ENCODE peak calls at places on chromosomes 13 and 19, in four cellular contexts. One of them, this sample, is unnamed.

GRCh38 chr13:75052616-75053015 is 429.4 kb downstream of the TBC1D4 start:
- DNase-seq in mammary epithelial cell: no peak
- DNase-seq in breast epithelium: no peak
- DNase-seq in cardiac muscle cell: no peak
- DNase-seq in this sample: no peak

GRCh38 chr13:84844473-84844872 is 954.7 kb downstream of the SLITRK6 start:
- DNase-seq in cardiac muscle cell: peak; percentile 20
- DNase-seq in mammary epithelial cell: peak; percentile 9
- DNase-seq in breast epithelium: no peak
- DNase-seq in this sample: no peak

GRCh38 chr13:21511841-21512240 is 52.7 kb upstream of the ZDHHC20 start:
- DNase-seq in mammary epithelial cell: peak; percentile 88
- DNase-seq in cardiac muscle cell: no peak
- DNase-seq in breast epithelium: no peak
- DNase-seq in this sample: no peak

GRCh38 chr13:78326608-78327007 is 276.7 kb downstream of the POU4F1 start:
- DNase-seq in cardiac muscle cell: peak; percentile 12
- DNase-seq in breast epithelium: no peak
- DNase-seq in mammary epithelial cell: no peak
- DNase-seq in this sample: no peak

GRCh38 chr13:21898461-21898860 is 227.6 kb downstream of the FGF9 start:
- DNase-seq in breast epithelium: no peak
- DNase-seq in cardiac muscle cell: peak; percentile 23
- DNase-seq in mammary epithelial cell: no peak
- DNase-seq in this sample: no peak

GRCh38 chr19:11984986-11985385 is 20.1 kb downstream of the ZNF763 start:
- DNase-seq in cardiac muscle cell: peak; percentile 41
- DNase-seq in breast epithelium: no peak
- DNase-seq in mammary epithelial cell: no peak
- DNase-seq in this sample: no peak

GRCh38 chr19:17834350-17835181 is 13.2 kb downstream of the JAK3 start:
- DNase-seq in mammary epithelial cell: no peak
- DNase-seq in cardiac muscle cell: no peak
- DNase-seq in breast epithelium: no peak
- DNase-seq in this sample: no peak

GRCh38 chr13:26604784-26605183 is 47.3 kb downstream of the WASF3 start:
- DNase-seq in breast epithelium: no peak
- DNase-seq in cardiac muscle cell: no peak
- DNase-seq in mammary epithelial cell: no peak
- DNase-seq in this sample: peak; percentile 80

GRCh38 chr13:108835082-108835481 is 205.7 kb downstream of the MYO16 start:
- DNase-seq in cardiac muscle cell: no peak
- DNase-seq in breast epithelium: no peak
- DNase-seq in mammary epithelial cell: no peak
- DNase-seq in this sample: no peak

GRCh38 chr13:27168870-27169525 is 2.6 kb downstream of the USP12 start:
- DNase-seq in mammary epithelial cell: no peak
- DNase-seq in breast epithelium: no peak
- DNase-seq in cardiac muscle cell: no peak
- DNase-seq in this sample: no peak

GRCh38 chr19:6060600-6061391 is 49.5 kb downstream of the RFX2 start:
- DNase-seq in breast epithelium: peak; percentile 59
- DNase-seq in cardiac muscle cell: no peak
- DNase-seq in mammary epithelial cell: peak; percentile 87
- DNase-seq in this sample: peak; percentile 10

GRCh38 chr19:4456566-4456842 is 1.1 kb downstream of the UBXN6 start:
- DNase-seq in breast epithelium: no peak
- DNase-seq in mammary epithelial cell: peak; percentile 54
- DNase-seq in cardiac muscle cell: peak; percentile 48
- DNase-seq in this sample: peak; percentile 63

GRCh38 chr13:30982506-30982905 is 50.0 kb downstream of the TEX26 start:
- DNase-seq in breast epithelium: no peak
- DNase-seq in mammary epithelial cell: no peak
- DNase-seq in cardiac muscle cell: no peak
- DNase-seq in this sample: no peak

GRCh38 chr19:42422576-42423461 is 4.4 kb downstream of the LIPE start:
- DNase-seq in breast epithelium: no peak
- DNase-seq in mammary epithelial cell: peak; percentile 34
- DNase-seq in cardiac muscle cell: peak; percentile 53
- DNase-seq in this sample: peak; percentile 62

GRCh38 chr19:12873891-12874745 is 7.1 kb downstream of the DNASE2 start:
- DNase-seq in mammary epithelial cell: no peak
- DNase-seq in breast epithelium: no peak
- DNase-seq in cardiac muscle cell: no peak
- DNase-seq in this sample: no peak

GRCh38 chr19:12611361-12611699 is 610 bp downstream of the ZNF791 start:
- DNase-seq in cardiac muscle cell: peak; percentile 77
- DNase-seq in mammary epithelial cell: peak; percentile 65
- DNase-seq in breast epithelium: peak; percentile 75
- DNase-seq in this sample: peak; percentile 83

GRCh38 chr19:11197291-11198174 is at the start of gene KANK2:
- DNase-seq in breast epithelium: peak; percentile 91
- DNase-seq in mammary epithelial cell: peak; percentile 76
- DNase-seq in cardiac muscle cell: peak; percentile 87
- DNase-seq in this sample: peak; percentile 81

GRCh38 chr13:30744056-30744684 is 8.8 kb downstream of the ALOX5AP start:
- DNase-seq in cardiac muscle cell: no peak
- DNase-seq in mammary epithelial cell: peak; percentile 57
- DNase-seq in breast epithelium: no peak
- DNase-seq in this sample: no peak

GRCh38 chr13:52446265-52446664 is 4.2 kb downstream of the VPS36 start:
- DNase-seq in mammary epithelial cell: peak; percentile 60
- DNase-seq in cardiac muscle cell: no peak
- DNase-seq in breast epithelium: no peak
- DNase-seq in this sample: no peak

GRCh38 chr19:29285878-29286277 is 72.9 kb upstream of the UQCRFS1 start:
- DNase-seq in cardiac muscle cell: peak; percentile 36
- DNase-seq in breast epithelium: no peak
- DNase-seq in mammary epithelial cell: no peak
- DNase-seq in this sample: no peak

GRCh38 chr13:110869805-110870706 is 44.8 kb downstream of the ANKRD10 start:
- DNase-seq in cardiac muscle cell: peak; percentile 36
- DNase-seq in mammary epithelial cell: peak; percentile 100
- DNase-seq in breast epithelium: peak; percentile 93
- DNase-seq in this sample: peak; percentile 81

GRCh38 chr19:11418518-11419506 is at the start of gene RGL3:
- DNase-seq in cardiac muscle cell: peak; percentile 68
- DNase-seq in breast epithelium: no peak
- DNase-seq in mammary epithelial cell: no peak
- DNase-seq in this sample: no peak

GRCh38 chr19:51803965-51804364 is 9.0 kb downstream of the FPR3 start:
- DNase-seq in breast epithelium: no peak
- DNase-seq in cardiac muscle cell: no peak
- DNase-seq in mammary epithelial cell: no peak
- DNase-seq in this sample: no peak

GRCh38 chr13:31090921-31091624 is 70.6 kb downstream of the HSPH1 start:
- DNase-seq in mammary epithelial cell: no peak
- DNase-seq in cardiac muscle cell: no peak
- DNase-seq in breast epithelium: no peak
- DNase-seq in this sample: peak; percentile 16

GRCh38 chr19:52665529-52665928 is 27.4 kb upstream of the ZNF83 start:
- DNase-seq in mammary epithelial cell: peak; percentile 70
- DNase-seq in breast epithelium: no peak
- DNase-seq in cardiac muscle cell: no peak
- DNase-seq in this sample: no peak

GRCh38 chr13:40316301-40316700 is 350.1 kb downstream of the FOXO1 start:
- DNase-seq in mammary epithelial cell: no peak
- DNase-seq in cardiac muscle cell: no peak
- DNase-seq in breast epithelium: no peak
- DNase-seq in this sample: no peak

GRCh38 chr19:3492131-3492839 is 8.2 kb downstream of the DOHH start:
- DNase-seq in breast epithelium: no peak
- DNase-seq in mammary epithelial cell: no peak
- DNase-seq in cardiac muscle cell: no peak
- DNase-seq in this sample: no peak

GRCh38 chr13:101258071-101258470 is 158.2 kb downstream of the NALCN start:
- DNase-seq in breast epithelium: no peak
- DNase-seq in cardiac muscle cell: no peak
- DNase-seq in mammary epithelial cell: peak; percentile 64
- DNase-seq in this sample: no peak

GRCh38 chr19:44748426-44749254 is at the start of gene BCL3:
- DNase-seq in breast epithelium: peak; percentile 68
- DNase-seq in mammary epithelial cell: peak; percentile 77
- DNase-seq in cardiac muscle cell: peak; percentile 68
- DNase-seq in this sample: peak; percentile 57

GRCh38 chr19:35059006-35059798 is 17.7 kb downstream of the HPN start:
- DNase-seq in cardiac muscle cell: no peak
- DNase-seq in mammary epithelial cell: no peak
- DNase-seq in breast epithelium: no peak
- DNase-seq in this sample: no peak

GRCh38 chr13:97004096-97004876 is 10.0 kb upstream of the OXGR1 start:
- DNase-seq in breast epithelium: no peak
- DNase-seq in cardiac muscle cell: no peak
- DNase-seq in mammary epithelial cell: no peak
- DNase-seq in this sample: no peak

GRCh38 chr13:112981361-112981905 is 12.4 kb downstream of the MCF2L start:
- DNase-seq in mammary epithelial cell: no peak
- DNase-seq in cardiac muscle cell: no peak
- DNase-seq in breast epithelium: no peak
- DNase-seq in this sample: no peak

GRCh38 chr19:29837448-29837961 is 25.7 kb downstream of the CCNE1 start:
- DNase-seq in breast epithelium: no peak
- DNase-seq in cardiac muscle cell: no peak
- DNase-seq in mammary epithelial cell: no peak
- DNase-seq in this sample: no peak

GRCh38 chr19:33460221-33460908 is 61.2 kb downstream of the PEPD start:
- DNase-seq in breast epithelium: peak; percentile 34
- DNase-seq in mammary epithelial cell: no peak
- DNase-seq in cardiac muscle cell: no peak
- DNase-seq in this sample: no peak

GRCh38 chr13:59747529-59747928 is 416.2 kb downstream of the DIAPH3 start:
- DNase-seq in cardiac muscle cell: no peak
- DNase-seq in mammary epithelial cell: no peak
- DNase-seq in breast epithelium: no peak
- DNase-seq in this sample: no peak

GRCh38 chr19:21824679-21825078 is 11.3 kb downstream of the ZNF43 start:
- DNase-seq in breast epithelium: no peak
- DNase-seq in cardiac muscle cell: no peak
- DNase-seq in mammary epithelial cell: no peak
- DNase-seq in this sample: no peak
- H3K27ac ChIP-seq in breast epithelium: no peak overlapping the region
- H3K27ac ChIP-seq in cardiac muscle cell: no peak overlapping the region
- H3K27ac ChIP-seq in mammary epithelial cell: no peak overlapping the region
- H3K27ac ChIP-seq in this sample: no peak overlapping the region

DNA sequence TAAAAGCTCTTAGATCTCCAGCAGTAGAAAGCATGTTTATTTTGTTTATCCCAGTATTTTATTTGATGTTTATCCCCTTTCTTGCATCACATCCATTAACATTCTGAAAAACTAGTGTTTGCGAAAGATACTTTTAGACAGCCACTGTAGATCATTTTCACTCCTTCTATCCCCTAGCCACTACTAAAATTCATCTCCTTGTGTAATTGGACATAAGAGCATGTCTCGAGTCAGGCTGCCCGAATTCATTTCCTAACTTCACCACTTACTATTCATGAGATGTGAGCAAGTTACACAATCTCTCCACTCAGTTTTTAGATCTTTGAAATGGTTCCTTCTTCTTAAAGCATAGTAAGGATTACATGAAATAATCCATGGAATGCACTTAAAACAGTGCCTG is 514.0 kb downstream of the KLF5 start:
- DNase-seq in mammary epithelial cell: no peak
- DNase-seq in cardiac muscle cell: no peak
- DNase-seq in breast epithelium: no peak
- DNase-seq in this sample: no peak
- TF ChIP-seq CTCF in mammary epithelial cell: no peak
- TF ChIP-seq CTCF in cardiac muscle cell: no peak
- TF ChIP-seq CTCF in breast epithelium: no peak
- TF ChIP-seq CTCF in this sample: no peak

DNA sequence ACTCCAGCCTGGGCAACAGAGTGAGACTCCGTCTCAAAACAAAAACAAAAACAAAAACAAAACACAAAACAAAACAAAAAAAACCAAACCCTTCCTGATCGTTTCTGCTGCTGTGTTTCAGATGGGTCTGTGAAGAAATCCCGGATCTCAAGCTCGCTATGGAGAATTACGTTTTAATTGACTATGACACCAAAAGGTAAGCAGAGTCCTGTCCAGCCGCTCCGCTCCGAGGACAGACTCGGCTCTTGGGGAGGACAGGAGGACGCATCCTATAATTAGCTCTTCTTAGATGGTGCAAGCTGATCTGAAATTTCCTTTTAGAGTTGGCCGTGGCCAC is 22.0 kb downstream of the DOT1L start:
- DNase-seq in breast epithelium: no peak
- DNase-seq in mammary epithelial cell: no peak
- DNase-seq in cardiac muscle cell: no peak
- DNase-seq in this sample: no peak
- H3K4me1 ChIP-seq in breast epithelium: peaks cover 13% of the 10 kb centered on the region
- H3K4me1 ChIP-seq in mammary epithelial cell: peaks cover 4% of the 10 kb centered on the region
- H3K4me1 ChIP-seq in cardiac muscle cell: peaks cover 72% of the 10 kb centered on the region
- H3K4me1 ChIP-seq in this sample: peaks cover 12% of the 10 kb centered on the region

GRCh38 chr19:49114630-49115363 is 627 bp downstream of the LIN7B start:
- DNase-seq in cardiac muscle cell: peak; percentile 90
- DNase-seq in breast epithelium: no peak
- DNase-seq in mammary epithelial cell: peak; percentile 20
- DNase-seq in this sample: peak; percentile 72
- H3K27ac ChIP-seq in cardiac muscle cell: peak overlapping the region; percentile 88
- H3K27ac ChIP-seq in breast epithelium: peak overlapping the region; percentile 69
- H3K27ac ChIP-seq in mammary epithelial cell: no peak overlapping the region
- H3K27ac ChIP-seq in this sample: peak overlapping the region; percentile 85